ENCODE peak calls at places on chromosomes 12 and 14, in five cellular contexts. K is ACHN; X is cardiac muscle cell; W is OCI-LY7; Z is naive thymus-derived CD8-positive, alpha-beta T cell. P is an unnamed sample.

GRCh38 chr14:99728231-99728920 is 44.3 kb downstream of the CYP46A1 start:
- DNase-seq in X (no peak), K (no peak), Z (no peak), W (no peak), P (no peak)

GRCh38 chr12:61757831-61758505 is 502.2 kb upstream of the USP15 start:
- DNase-seq in X (no peak), Z (no peak), W (no peak), K (no peak), P (no peak)

GRCh38 chr12:89384050-89384749 is 31.9 kb upstream of the DUSP6 start:
- DNase-seq in Z (no peak), W (no peak), X (peak; percentile 36), K (no peak), P (peak; percentile 73)

GRCh38 chr12:41683023-41683422 is 461.7 kb downstream of the GXYLT1 start:
- DNase-seq in W (peak; percentile 90), Z (no peak), K (no peak), X (no peak), P (no peak)

GRCh38 chr12:128940090-128940888 is 87.0 kb downstream of the GLT1D1 start:
- DNase-seq in K (no peak), Z (no peak), X (no peak), W (no peak), P (no peak)

GRCh38 chr14:105839425-105840265 is 313.3 kb downstream of the TMEM121 start:
- DNase-seq in X (no peak), K (no peak), W (no peak), Z (no peak), P (no peak)

GRCh38 chr14:35342160-35343010 is 50.2 kb downstream of the PSMA6 start:
- DNase-seq in W (no peak), X (peak; percentile 27), Z (no peak), K (no peak), P (no peak)

GRCh38 chr12:45598761-45599160 is 130.7 kb upstream of the ARID2 start:
- DNase-seq in K (no peak), Z (no peak), X (no peak), W (no peak), P (no peak)

GRCh38 chr14:100772607-100773165 is 46.0 kb downstream of the DLK1 start:
- DNase-seq in W (no peak), K (no peak), X (no peak), Z (no peak), P (no peak)

GRCh38 chr14:85218982-85219381 is 311.0 kb upstream of the FLRT2 start:
- DNase-seq in Z (no peak), K (no peak), W (no peak), X (no peak), P (no peak)

GRCh38 chr12:69467400-69467799 is 2.8 kb upstream of the FRS2 start:
- DNase-seq in W (peak; percentile 24), Z (no peak), X (no peak), K (no peak), P (no peak)

GRCh38 chr12:43882578-43883178 is 46.8 kb downstream of the TMEM117 start:
- DNase-seq in Z (peak; percentile 5), X (peak; percentile 62), W (peak; percentile 56), K (peak; percentile 76), P (peak; percentile 75)

GRCh38 chr12:105317453-105317852 is 13.0 kb upstream of the C12orf75 start:
- DNase-seq in W (no peak), Z (no peak), K (peak; percentile 57), X (no peak), P (no peak)

GRCh38 chr12:57521475-57522018 is 1.1 kb upstream of the MBD6 start:
- DNase-seq in W (no peak), X (peak; percentile 69), Z (no peak), K (peak; percentile 42), P (peak; percentile 57)

GRCh38 chr12:32535260-32535999 is 136.1 kb downstream of the FGD4 start:
- DNase-seq in W (peak; percentile 84), K (peak; percentile 81), Z (no peak), X (peak; percentile 87), P (peak; percentile 88)

GRCh38 chr12:27822076-27822712 is 42.2 kb upstream of the MANSC4 start:
- DNase-seq in X (no peak), K (peak; percentile 71), Z (peak; percentile 9), W (peak; percentile 53), P (peak; percentile 60)

GRCh38 chr12:121203482-121203881 is 6.4 kb upstream of the P2RX4 start:
- DNase-seq in W (no peak), Z (no peak), K (no peak), X (no peak), P (no peak)

GRCh38 chr12:5210179-5210917 is 166.7 kb downstream of the KCNA5 start:
- DNase-seq in K (no peak), Z (no peak), X (no peak), W (no peak), P (no peak)

GRCh38 chr12:121278450-121279375 is 17.8 kb downstream of the CAMKK2 start:
- DNase-seq in W (no peak), X (no peak), Z (no peak), K (no peak), P (peak; percentile 39)

GRCh38 chr14:28609228-28609828 is 157.3 kb upstream of the FOXG1 start:
- DNase-seq in W (peak; percentile 36), Z (no peak), X (peak; percentile 78), K (peak; percentile 48), P (peak; percentile 60)

GRCh38 chr12:49296034-49296835 is 1.3 kb downstream of the PRPH start:
- DNase-seq in Z (peak; percentile 46), X (peak; percentile 57), W (peak; percentile 69), K (peak; percentile 60), P (peak; percentile 35)

GRCh38 chr12:121786441-121786825 is 7.1 kb downstream of the RHOF start:
- DNase-seq in W (no peak), K (peak; percentile 97), X (no peak), Z (no peak), P (peak; percentile 60)

GRCh38 chr12:89345830-89346740 is 6.2 kb downstream of the DUSP6 start:
- DNase-seq in W (peak; percentile 94), Z (peak; percentile 47), K (no peak), X (peak; percentile 50), P (peak; percentile 98)

GRCh38 chr12:122908915-122909314 is 13.0 kb upstream of the VPS37B start:
- DNase-seq in W (no peak), Z (no peak), X (no peak), K (no peak), P (no peak)

GRCh38 chr12:22935090-22935489 is 310.1 kb downstream of the ETNK1 start:
- DNase-seq in X (no peak), K (no peak), W (no peak), Z (no peak), P (no peak)

GRCh38 chr12:57342207-57342691 is 88.6 kb downstream of the R3HDM2 start:
- DNase-seq in X (peak; percentile 83), K (no peak), Z (no peak), W (no peak), P (no peak)

GRCh38 chr12:1852076-1852475 is 31.7 kb downstream of the LRTM2 start:
- DNase-seq in W (no peak), X (no peak), Z (no peak), K (no peak), P (no peak)

GRCh38 chr14:103574707-103575285 is 12.0 kb downstream of the COA8 start:
- DNase-seq in K (no peak), Z (no peak), W (no peak), X (no peak), P (no peak)

GRCh38 chr12:6700646-6701051 is at the start of gene PIANP:
- DNase-seq in K (peak; percentile 49), X (peak; percentile 81), Z (peak; percentile 35), W (peak; percentile 65), P (peak; percentile 20)

GRCh38 chr12:98352218-98352811 is 163.1 kb upstream of the TMPO start:
- DNase-seq in W (no peak), K (peak; percentile 65), Z (no peak), X (no peak), P (peak; percentile 36)

GRCh38 chr14:34030864-34031263 is 80.0 kb upstream of the EGLN3 start:
- DNase-seq in Z (no peak), X (no peak), K (no peak), W (no peak), P (no peak)

GRCh38 chr12:32100888-32101287 is 5.8 kb upstream of the BICD1 start:
- DNase-seq in K (no peak), Z (no peak), W (no peak), X (no peak), P (no peak)

GRCh38 chr12:11986165-11986564 is 84.6 kb upstream of the BCL2L14 start:
- DNase-seq in Z (no peak), K (no peak), X (no peak), W (no peak), P (no peak)

GRCh38 chr12:108826115-108826806 is 31.1 kb downstream of the SSH1 start:
- DNase-seq in Z (no peak), X (no peak), K (peak; percentile 90), W (no peak), P (peak; percentile 95)

GRCh38 chr14:31568671-31569070 is 7.5 kb downstream of the NUBPL start:
- DNase-seq in X (no peak), W (no peak), K (no peak), Z (no peak), P (no peak)

GRCh38 chr14:22841311-22841710 is 4.9 kb downstream of the MMP14 start:
- DNase-seq in X (no peak), W (no peak), K (no peak), Z (no peak), P (no peak)

GRCh38 chr12:30529489-30530269 is 166.0 kb downstream of the IPO8 start:
- DNase-seq in K (no peak), Z (no peak), X (no peak), W (no peak), P (no peak)

GRCh38 chr12:123031171-123031845 is 50.8 kb downstream of the ARL6IP4 start:
- DNase-seq in Z (no peak), X (no peak), K (no peak), W (no peak), P (no peak)

GRCh38 chr12:11653215-11653753 is 3.8 kb downstream of the ETV6 start:
- DNase-seq in Z (no peak), X (no peak), K (no peak), W (peak; percentile 55), P (no peak)

GRCh38 chr14:62162998-62163589 is 400.9 kb downstream of the SNAPC1 start:
- DNase-seq in X (peak; percentile 66), W (peak; percentile 53), K (peak; percentile 40), Z (no peak), P (peak; percentile 63)

P was measured in lung microvascular endothelial cell.